ENCODE peak calls at places on chromosomes 7 and 10, in ten cellular contexts. One of them, this sample, is unnamed.

GRCh38 chr10:9305018-9305655 is 1250.6 kb downstream of the GATA3 start:
- DNase-seq in T-helper 22 cell: no peak
- DNase-seq in NCI-H2081: no peak
- DNase-seq in choroid plexus epithelial cell: peak
- DNase-seq in T-helper 2 cell: peak
- DNase-seq in stimulated activated CD4-positive, alpha-beta T cell treated with anti-CD3 and anti-CD28 coated beads, Interleukin-1b, Interleukin-23, amount 100 ng/mL, for 1 hour: no peak
- DNase-seq in activated CD8-positive, alpha-beta memory T cell treated with anti-CD3 and anti-CD28 coated beads for 1 hour: no peak
- DNase-seq in epithelial cell of proximal tubule: no peak
- DNase-seq in RWPE1: peak
- DNase-seq in left colon: no peak
- DNase-seq in this sample: no peak

GRCh38 chr10:89224697-89225443 is 17.8 kb upstream of the CH25H start:
- DNase-seq in T-helper 22 cell: no peak
- DNase-seq in NCI-H2081: no peak
- DNase-seq in choroid plexus epithelial cell: peak
- DNase-seq in T-helper 2 cell: no peak
- DNase-seq in stimulated activated CD4-positive, alpha-beta T cell treated with anti-CD3 and anti-CD28 coated beads, Interleukin-1b, Interleukin-23, amount 100 ng/mL, for 1 hour: no peak
- DNase-seq in activated CD8-positive, alpha-beta memory T cell treated with anti-CD3 and anti-CD28 coated beads for 1 hour: no peak
- DNase-seq in epithelial cell of proximal tubule: no peak
- DNase-seq in RWPE1: no peak
- DNase-seq in left colon: no peak
- DNase-seq in this sample: no peak

GRCh38 chr10:78805176-78805575 is 263.6 kb upstream of the ZMIZ1 start:
- DNase-seq in T-helper 22 cell: no peak
- DNase-seq in NCI-H2081: no peak
- DNase-seq in choroid plexus epithelial cell: peak
- DNase-seq in T-helper 2 cell: no peak
- DNase-seq in stimulated activated CD4-positive, alpha-beta T cell treated with anti-CD3 and anti-CD28 coated beads, Interleukin-1b, Interleukin-23, amount 100 ng/mL, for 1 hour: no peak
- DNase-seq in activated CD8-positive, alpha-beta memory T cell treated with anti-CD3 and anti-CD28 coated beads for 1 hour: no peak
- DNase-seq in epithelial cell of proximal tubule: peak
- DNase-seq in RWPE1: peak
- DNase-seq in left colon: peak
- DNase-seq in this sample: peak

GRCh38 chr10:121131426-121132277 is 280.5 kb downstream of the WDR11 start:
- DNase-seq in T-helper 22 cell: no peak
- DNase-seq in NCI-H2081: no peak
- DNase-seq in choroid plexus epithelial cell: no peak
- DNase-seq in T-helper 2 cell: no peak
- DNase-seq in stimulated activated CD4-positive, alpha-beta T cell treated with anti-CD3 and anti-CD28 coated beads, Interleukin-1b, Interleukin-23, amount 100 ng/mL, for 1 hour: no peak
- DNase-seq in activated CD8-positive, alpha-beta memory T cell treated with anti-CD3 and anti-CD28 coated beads for 1 hour: no peak
- DNase-seq in epithelial cell of proximal tubule: no peak
- DNase-seq in RWPE1: no peak
- DNase-seq in left colon: no peak
- DNase-seq in this sample: no peak

GRCh38 chr10:93926613-93927012 is 32.8 kb downstream of the SLC35G1 start:
- DNase-seq in T-helper 22 cell: no peak
- DNase-seq in NCI-H2081: no peak
- DNase-seq in choroid plexus epithelial cell: no peak
- DNase-seq in T-helper 2 cell: no peak
- DNase-seq in stimulated activated CD4-positive, alpha-beta T cell treated with anti-CD3 and anti-CD28 coated beads, Interleukin-1b, Interleukin-23, amount 100 ng/mL, for 1 hour: no peak
- DNase-seq in activated CD8-positive, alpha-beta memory T cell treated with anti-CD3 and anti-CD28 coated beads for 1 hour: no peak
- DNase-seq in epithelial cell of proximal tubule: no peak
- DNase-seq in RWPE1: no peak
- DNase-seq in left colon: no peak
- DNase-seq in this sample: no peak

GRCh38 chr7:114979388-114979787 is 57.5 kb downstream of the MDFIC start:
- DNase-seq in T-helper 22 cell: no peak
- DNase-seq in NCI-H2081: no peak
- DNase-seq in choroid plexus epithelial cell: peak
- DNase-seq in T-helper 2 cell: no peak
- DNase-seq in stimulated activated CD4-positive, alpha-beta T cell treated with anti-CD3 and anti-CD28 coated beads, Interleukin-1b, Interleukin-23, amount 100 ng/mL, for 1 hour: no peak
- DNase-seq in activated CD8-positive, alpha-beta memory T cell treated with anti-CD3 and anti-CD28 coated beads for 1 hour: no peak
- DNase-seq in epithelial cell of proximal tubule: no peak
- DNase-seq in RWPE1: peak
- DNase-seq in left colon: no peak
- DNase-seq in this sample: peak

GRCh38 chr10:95391570-95392249 is 100.9 kb upstream of the PDLIM1 start:
- DNase-seq in T-helper 22 cell: no peak
- DNase-seq in NCI-H2081: no peak
- DNase-seq in choroid plexus epithelial cell: peak
- DNase-seq in T-helper 2 cell: peak
- DNase-seq in stimulated activated CD4-positive, alpha-beta T cell treated with anti-CD3 and anti-CD28 coated beads, Interleukin-1b, Interleukin-23, amount 100 ng/mL, for 1 hour: no peak
- DNase-seq in activated CD8-positive, alpha-beta memory T cell treated with anti-CD3 and anti-CD28 coated beads for 1 hour: no peak
- DNase-seq in epithelial cell of proximal tubule: no peak
- DNase-seq in RWPE1: peak
- DNase-seq in left colon: no peak
- DNase-seq in this sample: no peak

GRCh38 chr10:13770760-13771493 is 184.2 kb downstream of the PRPF18 start:
- DNase-seq in T-helper 22 cell: no peak
- DNase-seq in NCI-H2081: no peak
- DNase-seq in choroid plexus epithelial cell: no peak
- DNase-seq in T-helper 2 cell: no peak
- DNase-seq in stimulated activated CD4-positive, alpha-beta T cell treated with anti-CD3 and anti-CD28 coated beads, Interleukin-1b, Interleukin-23, amount 100 ng/mL, for 1 hour: no peak
- DNase-seq in activated CD8-positive, alpha-beta memory T cell treated with anti-CD3 and anti-CD28 coated beads for 1 hour: no peak
- DNase-seq in epithelial cell of proximal tubule: no peak
- DNase-seq in RWPE1: no peak
- DNase-seq in left colon: no peak
- DNase-seq in this sample: no peak

GRCh38 chr10:43212043-43212721 is 54.7 kb downstream of the RASGEF1A start:
- DNase-seq in T-helper 22 cell: no peak
- DNase-seq in NCI-H2081: no peak
- DNase-seq in choroid plexus epithelial cell: no peak
- DNase-seq in T-helper 2 cell: no peak
- DNase-seq in stimulated activated CD4-positive, alpha-beta T cell treated with anti-CD3 and anti-CD28 coated beads, Interleukin-1b, Interleukin-23, amount 100 ng/mL, for 1 hour: no peak
- DNase-seq in activated CD8-positive, alpha-beta memory T cell treated with anti-CD3 and anti-CD28 coated beads for 1 hour: no peak
- DNase-seq in epithelial cell of proximal tubule: no peak
- DNase-seq in RWPE1: no peak
- DNase-seq in left colon: no peak
- DNase-seq in this sample: no peak

GRCh38 chr10:133473270-133473669 is 19.5 kb downstream of the SCART1 start:
- DNase-seq in T-helper 22 cell: no peak
- DNase-seq in NCI-H2081: no peak
- DNase-seq in choroid plexus epithelial cell: no peak
- DNase-seq in T-helper 2 cell: no peak
- DNase-seq in stimulated activated CD4-positive, alpha-beta T cell treated with anti-CD3 and anti-CD28 coated beads, Interleukin-1b, Interleukin-23, amount 100 ng/mL, for 1 hour: no peak
- DNase-seq in activated CD8-positive, alpha-beta memory T cell treated with anti-CD3 and anti-CD28 coated beads for 1 hour: no peak
- DNase-seq in epithelial cell of proximal tubule: no peak
- DNase-seq in RWPE1: no peak
- DNase-seq in left colon: no peak
- DNase-seq in this sample: no peak

GRCh38 chr7:142516038-142516501 is 233.2 kb upstream of the PRSS1 start:
- DNase-seq in T-helper 22 cell: no peak
- DNase-seq in NCI-H2081: peak
- DNase-seq in choroid plexus epithelial cell: peak
- DNase-seq in T-helper 2 cell: peak
- DNase-seq in stimulated activated CD4-positive, alpha-beta T cell treated with anti-CD3 and anti-CD28 coated beads, Interleukin-1b, Interleukin-23, amount 100 ng/mL, for 1 hour: no peak
- DNase-seq in activated CD8-positive, alpha-beta memory T cell treated with anti-CD3 and anti-CD28 coated beads for 1 hour: no peak
- DNase-seq in epithelial cell of proximal tubule: no peak
- DNase-seq in RWPE1: peak
- DNase-seq in left colon: no peak
- DNase-seq in this sample: no peak

GRCh38 chr10:82161264-82161663 is 286.3 kb downstream of the NRG3 start:
- DNase-seq in T-helper 22 cell: no peak
- DNase-seq in NCI-H2081: no peak
- DNase-seq in choroid plexus epithelial cell: no peak
- DNase-seq in T-helper 2 cell: no peak
- DNase-seq in stimulated activated CD4-positive, alpha-beta T cell treated with anti-CD3 and anti-CD28 coated beads, Interleukin-1b, Interleukin-23, amount 100 ng/mL, for 1 hour: no peak
- DNase-seq in activated CD8-positive, alpha-beta memory T cell treated with anti-CD3 and anti-CD28 coated beads for 1 hour: no peak
- DNase-seq in epithelial cell of proximal tubule: no peak
- DNase-seq in RWPE1: no peak
- DNase-seq in left colon: no peak
- DNase-seq in this sample: no peak

GRCh38 chr7:17307558-17307957 is 9.1 kb downstream of the AHR start:
- DNase-seq in T-helper 22 cell: no peak
- DNase-seq in NCI-H2081: no peak
- DNase-seq in choroid plexus epithelial cell: no peak
- DNase-seq in T-helper 2 cell: no peak
- DNase-seq in stimulated activated CD4-positive, alpha-beta T cell treated with anti-CD3 and anti-CD28 coated beads, Interleukin-1b, Interleukin-23, amount 100 ng/mL, for 1 hour: no peak
- DNase-seq in activated CD8-positive, alpha-beta memory T cell treated with anti-CD3 and anti-CD28 coated beads for 1 hour: no peak
- DNase-seq in epithelial cell of proximal tubule: no peak
- DNase-seq in RWPE1: no peak
- DNase-seq in left colon: no peak
- DNase-seq in this sample: no peak

GRCh38 chr7:111516612-111517011 is 45.7 kb downstream of the IMMP2L start:
- DNase-seq in T-helper 22 cell: no peak
- DNase-seq in NCI-H2081: no peak
- DNase-seq in choroid plexus epithelial cell: no peak
- DNase-seq in T-helper 2 cell: no peak
- DNase-seq in stimulated activated CD4-positive, alpha-beta T cell treated with anti-CD3 and anti-CD28 coated beads, Interleukin-1b, Interleukin-23, amount 100 ng/mL, for 1 hour: no peak
- DNase-seq in activated CD8-positive, alpha-beta memory T cell treated with anti-CD3 and anti-CD28 coated beads for 1 hour: no peak
- DNase-seq in epithelial cell of proximal tubule: no peak
- DNase-seq in RWPE1: peak
- DNase-seq in left colon: no peak
- DNase-seq in this sample: no peak

GRCh38 chr10:28587970-28588290 is 55.0 kb downstream of the WAC start:
- DNase-seq in T-helper 22 cell: no peak
- DNase-seq in NCI-H2081: no peak
- DNase-seq in choroid plexus epithelial cell: peak
- DNase-seq in T-helper 2 cell: no peak
- DNase-seq in stimulated activated CD4-positive, alpha-beta T cell treated with anti-CD3 and anti-CD28 coated beads, Interleukin-1b, Interleukin-23, amount 100 ng/mL, for 1 hour: no peak
- DNase-seq in activated CD8-positive, alpha-beta memory T cell treated with anti-CD3 and anti-CD28 coated beads for 1 hour: no peak
- DNase-seq in epithelial cell of proximal tubule: no peak
- DNase-seq in RWPE1: no peak
- DNase-seq in left colon: no peak
- DNase-seq in this sample: no peak

GRCh38 chr10:47261121-47261520 is 38.9 kb upstream of the GDF10 start:
- DNase-seq in T-helper 22 cell: no peak
- DNase-seq in NCI-H2081: no peak
- DNase-seq in choroid plexus epithelial cell: no peak
- DNase-seq in T-helper 2 cell: peak
- DNase-seq in stimulated activated CD4-positive, alpha-beta T cell treated with anti-CD3 and anti-CD28 coated beads, Interleukin-1b, Interleukin-23, amount 100 ng/mL, for 1 hour: no peak
- DNase-seq in activated CD8-positive, alpha-beta memory T cell treated with anti-CD3 and anti-CD28 coated beads for 1 hour: no peak
- DNase-seq in epithelial cell of proximal tubule: no peak
- DNase-seq in RWPE1: no peak
- DNase-seq in left colon: no peak
- DNase-seq in this sample: no peak

GRCh38 chr10:1542941-1543340 is 194.4 kb downstream of the ADARB2 start:
- DNase-seq in T-helper 22 cell: no peak
- DNase-seq in NCI-H2081: no peak
- DNase-seq in choroid plexus epithelial cell: no peak
- DNase-seq in T-helper 2 cell: no peak
- DNase-seq in stimulated activated CD4-positive, alpha-beta T cell treated with anti-CD3 and anti-CD28 coated beads, Interleukin-1b, Interleukin-23, amount 100 ng/mL, for 1 hour: no peak
- DNase-seq in activated CD8-positive, alpha-beta memory T cell treated with anti-CD3 and anti-CD28 coated beads for 1 hour: no peak
- DNase-seq in epithelial cell of proximal tubule: no peak
- DNase-seq in RWPE1: no peak
- DNase-seq in left colon: no peak
- DNase-seq in this sample: no peak

GRCh38 chr7:152872061-152872744 is 112.7 kb downstream of the ACTR3B start:
- DNase-seq in T-helper 22 cell: no peak
- DNase-seq in NCI-H2081: no peak
- DNase-seq in choroid plexus epithelial cell: no peak
- DNase-seq in T-helper 2 cell: no peak
- DNase-seq in stimulated activated CD4-positive, alpha-beta T cell treated with anti-CD3 and anti-CD28 coated beads, Interleukin-1b, Interleukin-23, amount 100 ng/mL, for 1 hour: no peak
- DNase-seq in activated CD8-positive, alpha-beta memory T cell treated with anti-CD3 and anti-CD28 coated beads for 1 hour: no peak
- DNase-seq in epithelial cell of proximal tubule: no peak
- DNase-seq in RWPE1: no peak
- DNase-seq in left colon: no peak
- DNase-seq in this sample: no peak

GRCh38 chr7:151013728-151014497 is 10.4 kb downstream of the ATG9B start:
- DNase-seq in T-helper 22 cell: peak
- DNase-seq in NCI-H2081: peak
- DNase-seq in choroid plexus epithelial cell: peak
- DNase-seq in T-helper 2 cell: peak
- DNase-seq in stimulated activated CD4-positive, alpha-beta T cell treated with anti-CD3 and anti-CD28 coated beads, Interleukin-1b, Interleukin-23, amount 100 ng/mL, for 1 hour: peak
- DNase-seq in activated CD8-positive, alpha-beta memory T cell treated with anti-CD3 and anti-CD28 coated beads for 1 hour: peak
- DNase-seq in epithelial cell of proximal tubule: no peak
- DNase-seq in RWPE1: no peak
- DNase-seq in left colon: peak
- DNase-seq in this sample: no peak

GRCh38 chr10:74329873-74330272 is 178.9 kb downstream of the ADK start:
- DNase-seq in T-helper 22 cell: no peak
- DNase-seq in NCI-H2081: no peak
- DNase-seq in choroid plexus epithelial cell: no peak
- DNase-seq in T-helper 2 cell: no peak
- DNase-seq in stimulated activated CD4-positive, alpha-beta T cell treated with anti-CD3 and anti-CD28 coated beads, Interleukin-1b, Interleukin-23, amount 100 ng/mL, for 1 hour: no peak
- DNase-seq in activated CD8-positive, alpha-beta memory T cell treated with anti-CD3 and anti-CD28 coated beads for 1 hour: no peak
- DNase-seq in epithelial cell of proximal tubule: no peak
- DNase-seq in RWPE1: no peak
- DNase-seq in left colon: no peak
- DNase-seq in this sample: no peak

GRCh38 chr10:25747038-25747437 is 187.0 kb upstream of the MYO3A start:
- DNase-seq in T-helper 22 cell: no peak
- DNase-seq in NCI-H2081: no peak
- DNase-seq in choroid plexus epithelial cell: no peak
- DNase-seq in T-helper 2 cell: no peak
- DNase-seq in stimulated activated CD4-positive, alpha-beta T cell treated with anti-CD3 and anti-CD28 coated beads, Interleukin-1b, Interleukin-23, amount 100 ng/mL, for 1 hour: no peak
- DNase-seq in activated CD8-positive, alpha-beta memory T cell treated with anti-CD3 and anti-CD28 coated beads for 1 hour: no peak
- DNase-seq in epithelial cell of proximal tubule: peak
- DNase-seq in RWPE1: no peak
- DNase-seq in left colon: no peak
- DNase-seq in this sample: peak

GRCh38 chr7:129225931-129226572 is 1.2 kb downstream of the AHCYL2 start:
- DNase-seq in T-helper 22 cell: no peak
- DNase-seq in NCI-H2081: no peak
- DNase-seq in choroid plexus epithelial cell: peak
- DNase-seq in T-helper 2 cell: no peak
- DNase-seq in stimulated activated CD4-positive, alpha-beta T cell treated with anti-CD3 and anti-CD28 coated beads, Interleukin-1b, Interleukin-23, amount 100 ng/mL, for 1 hour: no peak
- DNase-seq in activated CD8-positive, alpha-beta memory T cell treated with anti-CD3 and anti-CD28 coated beads for 1 hour: no peak
- DNase-seq in epithelial cell of proximal tubule: no peak
- DNase-seq in RWPE1: no peak
- DNase-seq in left colon: no peak
- DNase-seq in this sample: no peak

GRCh38 chr10:70693619-70694286 is 21.4 kb downstream of the ADAMTS14 start:
- DNase-seq in T-helper 22 cell: no peak
- DNase-seq in NCI-H2081: no peak
- DNase-seq in choroid plexus epithelial cell: peak
- DNase-seq in T-helper 2 cell: no peak
- DNase-seq in stimulated activated CD4-positive, alpha-beta T cell treated with anti-CD3 and anti-CD28 coated beads, Interleukin-1b, Interleukin-23, amount 100 ng/mL, for 1 hour: no peak
- DNase-seq in activated CD8-positive, alpha-beta memory T cell treated with anti-CD3 and anti-CD28 coated beads for 1 hour: no peak
- DNase-seq in epithelial cell of proximal tubule: no peak
- DNase-seq in RWPE1: no peak
- DNase-seq in left colon: no peak
- DNase-seq in this sample: no peak

GRCh38 chr10:72081210-72081609 is 7.1 kb downstream of the SPOCK2 start:
- DNase-seq in T-helper 22 cell: no peak
- DNase-seq in NCI-H2081: no peak
- DNase-seq in choroid plexus epithelial cell: no peak
- DNase-seq in T-helper 2 cell: no peak
- DNase-seq in stimulated activated CD4-positive, alpha-beta T cell treated with anti-CD3 and anti-CD28 coated beads, Interleukin-1b, Interleukin-23, amount 100 ng/mL, for 1 hour: no peak
- DNase-seq in activated CD8-positive, alpha-beta memory T cell treated with anti-CD3 and anti-CD28 coated beads for 1 hour: no peak
- DNase-seq in epithelial cell of proximal tubule: no peak
- DNase-seq in RWPE1: no peak
- DNase-seq in left colon: no peak
- DNase-seq in this sample: no peak

GRCh38 chr7:36216063-36216684 is 63.1 kb downstream of the EEPD1 start:
- DNase-seq in T-helper 22 cell: no peak
- DNase-seq in NCI-H2081: no peak
- DNase-seq in choroid plexus epithelial cell: peak
- DNase-seq in T-helper 2 cell: no peak
- DNase-seq in stimulated activated CD4-positive, alpha-beta T cell treated with anti-CD3 and anti-CD28 coated beads, Interleukin-1b, Interleukin-23, amount 100 ng/mL, for 1 hour: no peak
- DNase-seq in activated CD8-positive, alpha-beta memory T cell treated with anti-CD3 and anti-CD28 coated beads for 1 hour: no peak
- DNase-seq in epithelial cell of proximal tubule: no peak
- DNase-seq in RWPE1: no peak
- DNase-seq in left colon: no peak
- DNase-seq in this sample: no peak

GRCh38 chr10:6005856-6006390 is 28.6 kb upstream of the IL15RA start:
- DNase-seq in T-helper 22 cell: no peak
- DNase-seq in NCI-H2081: no peak
- DNase-seq in choroid plexus epithelial cell: no peak
- DNase-seq in T-helper 2 cell: no peak
- DNase-seq in stimulated activated CD4-positive, alpha-beta T cell treated with anti-CD3 and anti-CD28 coated beads, Interleukin-1b, Interleukin-23, amount 100 ng/mL, for 1 hour: no peak
- DNase-seq in activated CD8-positive, alpha-beta memory T cell treated with anti-CD3 and anti-CD28 coated beads for 1 hour: no peak
- DNase-seq in epithelial cell of proximal tubule: no peak
- DNase-seq in RWPE1: no peak
- DNase-seq in left colon: no peak
- DNase-seq in this sample: no peak

GRCh38 chr7:47215049-47215448 is 366.9 kb downstream of the TNS3 start:
- DNase-seq in T-helper 22 cell: no peak
- DNase-seq in NCI-H2081: no peak
- DNase-seq in choroid plexus epithelial cell: no peak
- DNase-seq in T-helper 2 cell: no peak
- DNase-seq in stimulated activated CD4-positive, alpha-beta T cell treated with anti-CD3 and anti-CD28 coated beads, Interleukin-1b, Interleukin-23, amount 100 ng/mL, for 1 hour: no peak
- DNase-seq in activated CD8-positive, alpha-beta memory T cell treated with anti-CD3 and anti-CD28 coated beads for 1 hour: no peak
- DNase-seq in epithelial cell of proximal tubule: no peak
- DNase-seq in RWPE1: no peak
- DNase-seq in left colon: no peak
- DNase-seq in this sample: no peak

GRCh38 chr7:2529161-2530075 is 9.8 kb downstream of the LFNG start:
- DNase-seq in T-helper 22 cell: peak
- DNase-seq in NCI-H2081: no peak
- DNase-seq in choroid plexus epithelial cell: no peak
- DNase-seq in T-helper 2 cell: peak
- DNase-seq in stimulated activated CD4-positive, alpha-beta T cell treated with anti-CD3 and anti-CD28 coated beads, Interleukin-1b, Interleukin-23, amount 100 ng/mL, for 1 hour: no peak
- DNase-seq in activated CD8-positive, alpha-beta memory T cell treated with anti-CD3 and anti-CD28 coated beads for 1 hour: no peak
- DNase-seq in epithelial cell of proximal tubule: no peak
- DNase-seq in RWPE1: peak
- DNase-seq in left colon: peak
- DNase-seq in this sample: no peak